ENCODE peak calls at places on chromosomes 7 and 10, in ten cellular contexts. Q is NCI-H1694 treated with DMSO at 0.1 percent for 48 hours; D is stimulated activated CD8-positive, alpha-beta memory T cell treated with anti-CD3 and anti-CD28 coated beads, Interleukin-2, amount 100 ng/mL, for 48 hours; G is GM10248; P is bronchial epithelial cell; V is GM23248; B is HS-5; F is HCEC 1CT; A is A549; Y is H9. N is an unnamed sample.

GRCh38 chr10:4708123-4708759 is 117.8 kb upstream of the AKR1E2 start:
- DNase-seq in Q (no peak), D (no peak), G (no peak), P (no peak), V (no peak), B (no peak), F (no peak), A (no peak), Y (peak), N (no peak)

GRCh38 chr10:77969029-77969635 is 42.6 kb upstream of the DLG5 start:
- DNase-seq in Q (no peak), D (no peak), G (no peak), P (no peak), V (no peak), B (no peak), F (no peak), A (no peak), Y (no peak), N (no peak)

GRCh38 chr10:86371691-86372090 is 5.1 kb upstream of the GRID1 start:
- DNase-seq in Q (no peak), D (no peak), G (no peak), P (no peak), V (no peak), B (no peak), F (no peak), A (peak), Y (peak), N (no peak)

GRCh38 chr7:68691261-68692216 is 906.7 kb upstream of the AUTS2 start:
- DNase-seq in Q (no peak), D (no peak), G (no peak), P (no peak), V (peak), B (no peak), F (no peak), A (peak), Y (no peak), N (no peak)

GRCh38 chr10:113179270-113179669 is 229.2 kb downstream of the TCF7L2 start:
- DNase-seq in Q (no peak), D (no peak), G (no peak), P (no peak), V (no peak), B (no peak), F (no peak), A (no peak), Y (no peak), N (no peak)

GRCh38 chr7:126972571-126972970 is 280.2 kb downstream of the GRM8 start:
- DNase-seq in Q (no peak), D (no peak), G (no peak), P (no peak), V (no peak), B (no peak), F (no peak), A (no peak), Y (no peak), N (no peak)

GRCh38 chr7:76283254-76284159 is 19.0 kb upstream of the HSPB1 start:
- DNase-seq in Q (no peak), D (no peak), G (no peak), P (no peak), V (no peak), B (no peak), F (no peak), A (no peak), Y (no peak), N (no peak)

GRCh38 chr7:129423700-129424410 is 10.4 kb upstream of the STRIP2 start:
- DNase-seq in Q (no peak), D (no peak), G (no peak), P (peak), V (no peak), B (no peak), F (peak), A (no peak), Y (no peak), N (no peak)

GRCh38 chr10:128380946-128381345 is 254.7 kb upstream of the MKI67 start:
- DNase-seq in Q (no peak), D (no peak), G (no peak), P (no peak), V (no peak), B (no peak), F (no peak), A (no peak), Y (no peak), N (no peak)

GRCh38 chr7:120091807-120092206 is 181.2 kb upstream of the KCND2 start:
- DNase-seq in Q (no peak), D (no peak), G (no peak), P (no peak), V (no peak), B (no peak), F (no peak), A (no peak), Y (no peak), N (no peak)

GRCh38 chr10:48600645-48601505 is 4.0 kb downstream of the ARHGAP22 start:
- DNase-seq in Q (no peak), D (no peak), G (no peak), P (no peak), V (no peak), B (no peak), F (no peak), A (no peak), Y (no peak), N (no peak)

GRCh38 chr10:70461397-70462348 is 16.9 kb upstream of the PALD1 start:
- DNase-seq in Q (peak), D (peak), G (peak), P (peak), V (peak), B (no peak), F (peak), A (peak), Y (peak), N (peak)

GRCh38 chr10:120336910-120337540 is 120.0 kb upstream of the PLPP4 start:
- DNase-seq in Q (no peak), D (peak), G (peak), P (peak), V (peak), B (no peak), F (no peak), A (peak), Y (peak), N (no peak)

GRCh38 chr7:150323682-150324365 is 479 bp upstream of the ACTR3C start:
- DNase-seq in Q (no peak), D (no peak), G (peak), P (peak), V (no peak), B (no peak), F (no peak), A (no peak), Y (no peak), N (no peak)

GRCh38 chr7:87876759-87877234 is 504 bp downstream of the DBF4 start:
- DNase-seq in Q (peak), D (peak), G (peak), P (peak), V (peak), B (no peak), F (peak), A (peak), Y (peak), N (peak)

GRCh38 chr10:93445097-93445960 is 36.8 kb downstream of the MYOF start:
- DNase-seq in Q (peak), D (no peak), G (no peak), P (peak), V (peak), B (no peak), F (peak), A (peak), Y (peak), N (no peak)

GRCh38 chr10:15591937-15592336 is 127.8 kb downstream of the ITGA8 start:
- DNase-seq in Q (no peak), D (no peak), G (no peak), P (no peak), V (no peak), B (no peak), F (no peak), A (no peak), Y (no peak), N (no peak)

N was measured in putamen.